ENCODE peak calls at places on chromosome 20, in nine cellular contexts. Q is heart right ventricle; R is fibroblast of the aortic adventitia; E is A549; M is CD8-positive, alpha-beta T cell; D is HAP-1; B is retinal pigment epithelial cell; J is tibial nerve; I is coronary artery. U is an unnamed sample.

GRCh38 chr20:49987015-49987867 is 4.5 kb downstream of the SNAI1 start:
- DNase-seq in Q (no peak), R (no peak), E (no peak), M (no peak), D (no peak), B (no peak), J (no peak), I (no peak), U (no peak)

GRCh38 chr20:48841861-48842529 is 14.2 kb upstream of the PREX1 start:
- DNase-seq in Q (no peak), R (peak), E (peak), M (no peak), D (no peak), B (peak), J (no peak), I (no peak), U (no peak)

GRCh38 chr20:24164360-24164759 is 175.8 kb upstream of the GGTLC1 start:
- DNase-seq in Q (no peak), R (no peak), E (peak), M (peak), D (peak), B (no peak), J (no peak), I (no peak), U (no peak)

GRCh38 chr20:20894753-20895152 is 182.3 kb upstream of the RALGAPA2 start:
- DNase-seq in Q (peak), R (no peak), E (peak), M (no peak), D (no peak), B (no peak), J (peak), I (no peak), U (no peak)

GRCh38 chr20:36170542-36171215 is 16.1 kb downstream of the EPB41L1 start:
- DNase-seq in Q (no peak), R (no peak), E (no peak), M (no peak), D (no peak), B (no peak), J (no peak), I (no peak), U (no peak)

GRCh38 chr20:36481380-36482043 is 59.8 kb upstream of the MYL9 start:
- DNase-seq in Q (no peak), R (no peak), E (no peak), M (no peak), D (no peak), B (peak), J (no peak), I (no peak), U (no peak)

GRCh38 chr20:47544852-47545251 is 43.2 kb downstream of the NCOA3 start:
- DNase-seq in Q (no peak), R (peak), E (no peak), M (no peak), D (no peak), B (no peak), J (no peak), I (no peak), U (no peak)

GRCh38 chr20:62027116-62027515 is 38.6 kb downstream of the TAF4 start:
- DNase-seq in Q (no peak), R (peak), E (no peak), M (no peak), D (no peak), B (peak), J (no peak), I (no peak), U (no peak)

GRCh38 chr20:5654557-5654956 is 95.6 kb upstream of the SHLD1 start:
- DNase-seq in Q (no peak), R (peak), E (peak), M (no peak), D (no peak), B (peak), J (no peak), I (no peak), U (no peak)

GRCh38 chr20:13220857-13221297 is at the start of gene ISM1:
- DNase-seq in Q (no peak), R (no peak), E (peak), M (peak), D (peak), B (no peak), J (no peak), I (no peak), U (peak)

GRCh38 chr20:10673831-10674683 is at the start of gene JAG1:
- DNase-seq in Q (peak), R (peak), E (peak), M (peak), D (peak), B (no peak), J (peak), I (peak), U (peak)

GRCh38 chr20:47258745-47259695 is 97.5 kb downstream of the ZMYND8 start:
- DNase-seq in Q (peak), R (peak), E (peak), M (no peak), D (no peak), B (no peak), J (peak), I (peak), U (no peak)

GRCh38 chr20:44074252-44075151 is 112.5 kb downstream of the JPH2 start:
- DNase-seq in Q (peak), R (peak), E (no peak), M (no peak), D (no peak), B (no peak), J (no peak), I (peak), U (peak)

GRCh38 chr20:58655328-58656094 is 4.4 kb downstream of the STX16 start:
- DNase-seq in Q (no peak), R (no peak), E (no peak), M (no peak), D (peak), B (no peak), J (no peak), I (no peak), U (no peak)
- H3K4me3 ChIP-seq in Q (no peak), R (peak), E (no peak), M (peak), D (peak), B (no peak), J (no peak), I (no peak), U (no peak)

GRCh38 chr20:51400051-51400926 is 142.2 kb downstream of the NFATC2 start:
- DNase-seq in Q (no peak), R (no peak), E (no peak), M (peak), D (no peak), B (no peak), J (no peak), I (no peak), U (no peak)
- H3K4me3 ChIP-seq in Q (no peak), R (no peak), E (no peak), M (peak), D (no peak), B (no peak), J (no peak), I (no peak), U (no peak)

DNA sequence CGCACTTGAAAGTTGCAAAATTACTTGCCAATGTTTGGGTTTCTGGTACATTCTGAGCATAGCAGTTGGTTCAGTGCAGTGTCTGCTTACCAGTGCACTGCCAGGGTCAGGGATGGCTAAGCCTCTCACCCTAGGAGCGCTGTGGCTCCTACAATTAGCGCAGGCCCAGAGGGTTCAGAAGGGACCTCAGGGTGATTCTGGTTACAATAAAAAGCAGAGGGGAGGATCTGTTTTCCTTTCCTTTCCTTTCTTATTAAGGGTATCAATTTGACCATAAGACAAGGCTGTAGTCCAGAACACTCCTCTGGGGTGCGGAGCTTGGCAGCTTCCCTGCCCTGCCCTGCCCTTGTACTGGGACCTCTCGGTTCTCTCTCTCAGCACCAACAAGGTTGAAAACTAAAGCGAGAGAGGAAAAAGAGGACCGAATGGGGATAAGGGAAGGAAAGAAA is 2.6 kb downstream of the MAFB start:
- DNase-seq in Q (no peak), R (no peak), E (no peak), M (no peak), D (no peak), B (no peak), J (no peak), I (no peak), U (no peak)
- H3K4me3 ChIP-seq in Q (peak), R (peak), E (no peak), M (no peak), D (no peak), B (no peak), J (peak), I (peak), U (peak)

GRCh38 chr20:63568986-63569949 is 4.8 kb downstream of the HELZ2 start:
- DNase-seq in Q (no peak), R (no peak), E (no peak), M (no peak), D (no peak), B (no peak), J (no peak), I (no peak), U (no peak)

GRCh38 chr20:63567132-63567381 is 7.0 kb downstream of the HELZ2 start:
- DNase-seq in Q (no peak), R (no peak), E (no peak), M (no peak), D (no peak), B (no peak), J (no peak), I (no peak), U (no peak)

GRCh38 chr20:63566395-63567131 is 7.5 kb downstream of the HELZ2 start:
- DNase-seq in Q (no peak), R (no peak), E (no peak), M (no peak), D (no peak), B (no peak), J (no peak), I (no peak), U (no peak)

GRCh38 chr20:63567382-63568169 is 6.5 kb downstream of the HELZ2 start:
- DNase-seq in Q (no peak), R (no peak), E (no peak), M (peak), D (no peak), B (no peak), J (peak), I (no peak), U (no peak)

GRCh38 chr20:63568170-63568981 is 5.7 kb downstream of the HELZ2 start:
- DNase-seq in Q (no peak), R (no peak), E (no peak), M (no peak), D (no peak), B (no peak), J (no peak), I (no peak), U (no peak)
- H3K4me3 ChIP-seq in Q (no peak), R (no peak), E (no peak), M (peak), D (no peak), B (no peak), J (peak), I (peak), U (no peak)

DNA sequence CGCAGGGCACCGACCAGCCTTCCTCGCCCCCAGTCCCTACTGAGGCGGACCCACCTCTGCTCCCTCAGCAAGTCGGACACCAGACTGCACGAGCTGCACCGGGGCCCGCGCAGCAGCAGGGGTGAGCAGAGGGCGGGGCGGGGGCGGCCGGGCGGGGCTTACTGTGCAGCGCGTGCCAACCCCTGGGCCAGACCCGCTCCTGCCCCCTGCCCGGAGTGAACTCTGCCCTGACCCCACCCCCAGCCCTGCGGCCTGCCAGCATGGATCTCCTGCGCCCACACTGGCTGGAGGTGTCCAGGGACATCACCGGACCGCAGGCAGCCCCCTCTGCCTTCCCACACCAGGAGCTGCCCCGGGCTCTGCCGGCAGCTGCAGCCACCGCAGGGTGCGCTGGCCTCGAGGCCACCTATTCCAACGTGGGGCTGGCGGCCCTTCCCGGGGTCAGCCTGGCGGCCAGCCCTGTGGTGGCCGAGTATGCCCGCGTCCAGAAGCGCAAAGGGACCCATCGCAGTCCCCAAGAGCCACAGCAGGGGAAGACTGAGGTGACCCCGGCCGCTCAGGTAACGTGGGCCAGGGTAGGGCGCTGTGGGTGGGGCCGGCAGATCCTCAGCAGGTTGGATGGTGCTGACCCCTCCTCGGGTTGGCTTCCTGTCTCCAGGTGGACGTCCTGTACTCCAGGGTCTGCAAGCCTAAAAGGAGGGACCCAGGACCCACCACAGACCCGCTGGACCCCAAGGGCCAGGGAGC is 1.5 kb upstream of the SLC2A4RG start:
- DNase-seq in Q (no peak), R (no peak), E (no peak), M (peak), D (no peak), B (no peak), J (no peak), I (peak), U (no peak)
- H3K4me3 ChIP-seq in Q (peak), R (no peak), E (no peak), M (peak), D (no peak), B (peak), J (peak), I (peak), U (peak)

U was measured in tibial artery.